ENCODE peak calls at places on chromosomes 11 and 22, in nine cellular contexts. One of them, this sample, is unnamed.

GRCh38 chr11:34749666-34750659 is 129.1 kb downstream of the EHF start:
- DNase-seq in body of pancreas: peak; percentile 63
- DNase-seq in brain microvascular endothelial cell: peak; percentile 74
- DNase-seq in right atrium auricular region: peak; percentile 92
- DNase-seq in heart right ventricle: peak; percentile 69
- DNase-seq in gastrocnemius medialis: peak; percentile 87
- DNase-seq in fibroblast of lung: peak; percentile 98
- DNase-seq in testis: no peak
- DNase-seq in mammary epithelial cell: peak; percentile 86
- DNase-seq in this sample: no peak

GRCh38 chr11:1227551-1228182 is 4.8 kb downstream of the MUC5B start:
- DNase-seq in right atrium auricular region: no peak
- DNase-seq in heart right ventricle: peak; percentile 8
- DNase-seq in gastrocnemius medialis: no peak
- DNase-seq in brain microvascular endothelial cell: no peak
- DNase-seq in testis: no peak
- DNase-seq in body of pancreas: peak; percentile 3
- DNase-seq in fibroblast of lung: no peak
- DNase-seq in mammary epithelial cell: no peak
- DNase-seq in this sample: no peak

GRCh38 chr11:2460540-2461252 is 15.9 kb downstream of the KCNQ1 start:
- DNase-seq in right atrium auricular region: no peak
- DNase-seq in mammary epithelial cell: no peak
- DNase-seq in body of pancreas: peak; percentile 38
- DNase-seq in gastrocnemius medialis: no peak
- DNase-seq in fibroblast of lung: no peak
- DNase-seq in brain microvascular endothelial cell: no peak
- DNase-seq in testis: no peak
- DNase-seq in heart right ventricle: no peak
- DNase-seq in this sample: peak; percentile 26

GRCh38 chr22:21865041-21865440 is 2.4 kb downstream of the MAPK1 start:
- DNase-seq in heart right ventricle: no peak
- DNase-seq in testis: peak; percentile 77
- DNase-seq in body of pancreas: peak; percentile 42
- DNase-seq in right atrium auricular region: peak; percentile 77
- DNase-seq in fibroblast of lung: peak; percentile 86
- DNase-seq in brain microvascular endothelial cell: peak; percentile 79
- DNase-seq in gastrocnemius medialis: no peak
- DNase-seq in mammary epithelial cell: peak; percentile 78
- DNase-seq in this sample: no peak

GRCh38 chr11:30395751-30396150 is 72.8 kb downstream of the ARL14EP start:
- DNase-seq in heart right ventricle: no peak
- DNase-seq in brain microvascular endothelial cell: no peak
- DNase-seq in testis: no peak
- DNase-seq in gastrocnemius medialis: no peak
- DNase-seq in fibroblast of lung: no peak
- DNase-seq in mammary epithelial cell: no peak
- DNase-seq in body of pancreas: no peak
- DNase-seq in right atrium auricular region: no peak
- DNase-seq in this sample: no peak

GRCh38 chr11:2507212-2507901 is 62.5 kb downstream of the KCNQ1 start:
- DNase-seq in brain microvascular endothelial cell: no peak
- DNase-seq in body of pancreas: no peak
- DNase-seq in right atrium auricular region: no peak
- DNase-seq in gastrocnemius medialis: peak; percentile 6
- DNase-seq in mammary epithelial cell: no peak
- DNase-seq in heart right ventricle: no peak
- DNase-seq in fibroblast of lung: no peak
- DNase-seq in testis: no peak
- DNase-seq in this sample: no peak

GRCh38 chr22:25976346-25976745 is 192.9 kb upstream of the SEZ6L start:
- DNase-seq in gastrocnemius medialis: no peak
- DNase-seq in testis: no peak
- DNase-seq in heart right ventricle: no peak
- DNase-seq in mammary epithelial cell: no peak
- DNase-seq in right atrium auricular region: no peak
- DNase-seq in brain microvascular endothelial cell: no peak
- DNase-seq in body of pancreas: no peak
- DNase-seq in fibroblast of lung: no peak
- DNase-seq in this sample: no peak

GRCh38 chr11:66313321-66314185 is 3.3 kb downstream of the CD248 start:
- DNase-seq in mammary epithelial cell: no peak
- DNase-seq in fibroblast of lung: peak; percentile 42
- DNase-seq in right atrium auricular region: no peak
- DNase-seq in heart right ventricle: no peak
- DNase-seq in gastrocnemius medialis: no peak
- DNase-seq in body of pancreas: no peak
- DNase-seq in testis: no peak
- DNase-seq in brain microvascular endothelial cell: no peak
- DNase-seq in this sample: no peak

GRCh38 chr11:69209936-69210659 is 54.4 kb downstream of the SMIM38 start:
- DNase-seq in gastrocnemius medialis: no peak
- DNase-seq in mammary epithelial cell: no peak
- DNase-seq in brain microvascular endothelial cell: no peak
- DNase-seq in fibroblast of lung: no peak
- DNase-seq in heart right ventricle: no peak
- DNase-seq in right atrium auricular region: no peak
- DNase-seq in testis: no peak
- DNase-seq in body of pancreas: peak; percentile 39
- DNase-seq in this sample: no peak

GRCh38 chr11:114183041-114183511 is 113.1 kb upstream of the NNMT start:
- DNase-seq in right atrium auricular region: no peak
- DNase-seq in fibroblast of lung: no peak
- DNase-seq in heart right ventricle: no peak
- DNase-seq in body of pancreas: peak; percentile 42
- DNase-seq in mammary epithelial cell: no peak
- DNase-seq in testis: peak; percentile 54
- DNase-seq in brain microvascular endothelial cell: no peak
- DNase-seq in gastrocnemius medialis: peak; percentile 81
- DNase-seq in this sample: no peak

GRCh38 chr11:34744511-34744910 is 123.6 kb downstream of the EHF start:
- DNase-seq in body of pancreas: no peak
- DNase-seq in heart right ventricle: no peak
- DNase-seq in gastrocnemius medialis: no peak
- DNase-seq in brain microvascular endothelial cell: no peak
- DNase-seq in fibroblast of lung: no peak
- DNase-seq in testis: no peak
- DNase-seq in right atrium auricular region: no peak
- DNase-seq in mammary epithelial cell: no peak
- DNase-seq in this sample: no peak

GRCh38 chr11:955154-956049 is 29.7 kb downstream of the AP2A2 start:
- DNase-seq in body of pancreas: peak; percentile 68
- DNase-seq in brain microvascular endothelial cell: no peak
- DNase-seq in heart right ventricle: no peak
- DNase-seq in gastrocnemius medialis: no peak
- DNase-seq in right atrium auricular region: no peak
- DNase-seq in testis: no peak
- DNase-seq in fibroblast of lung: no peak
- DNase-seq in mammary epithelial cell: no peak
- DNase-seq in this sample: no peak

GRCh38 chr22:38284042-38284402 is 11.2 kb upstream of the TMEM184B start:
- DNase-seq in testis: no peak
- DNase-seq in body of pancreas: peak; percentile 36
- DNase-seq in brain microvascular endothelial cell: peak; percentile 69
- DNase-seq in fibroblast of lung: peak; percentile 95
- DNase-seq in mammary epithelial cell: no peak
- DNase-seq in heart right ventricle: no peak
- DNase-seq in gastrocnemius medialis: peak; percentile 55
- DNase-seq in right atrium auricular region: peak; percentile 82
- DNase-seq in this sample: no peak

GRCh38 chr22:40509401-40510134 is 127.0 kb downstream of the MRTFA start:
- DNase-seq in testis: peak; percentile 60
- DNase-seq in fibroblast of lung: peak; percentile 99
- DNase-seq in mammary epithelial cell: peak; percentile 72
- DNase-seq in brain microvascular endothelial cell: peak; percentile 79
- DNase-seq in gastrocnemius medialis: peak; percentile 29
- DNase-seq in right atrium auricular region: no peak
- DNase-seq in heart right ventricle: no peak
- DNase-seq in body of pancreas: peak; percentile 67
- DNase-seq in this sample: no peak

GRCh38 chr11:1261241-1262071 is 38.6 kb downstream of the MUC5B start:
- DNase-seq in testis: no peak
- DNase-seq in heart right ventricle: no peak
- DNase-seq in brain microvascular endothelial cell: no peak
- DNase-seq in mammary epithelial cell: no peak
- DNase-seq in fibroblast of lung: no peak
- DNase-seq in body of pancreas: no peak
- DNase-seq in gastrocnemius medialis: no peak
- DNase-seq in right atrium auricular region: no peak
- DNase-seq in this sample: no peak

GRCh38 chr11:101915811-101916291 is 471 bp downstream of the ANGPTL5 start:
- DNase-seq in gastrocnemius medialis: no peak
- DNase-seq in fibroblast of lung: peak; percentile 49
- DNase-seq in mammary epithelial cell: peak; percentile 33
- DNase-seq in body of pancreas: no peak
- DNase-seq in right atrium auricular region: no peak
- DNase-seq in brain microvascular endothelial cell: peak; percentile 48
- DNase-seq in testis: no peak
- DNase-seq in heart right ventricle: no peak
- DNase-seq in this sample: no peak

GRCh38 chr11:92797874-92798273 is 171.6 kb upstream of the MTNR1B start:
- DNase-seq in right atrium auricular region: no peak
- DNase-seq in fibroblast of lung: no peak
- DNase-seq in mammary epithelial cell: no peak
- DNase-seq in body of pancreas: no peak
- DNase-seq in testis: no peak
- DNase-seq in brain microvascular endothelial cell: no peak
- DNase-seq in gastrocnemius medialis: no peak
- DNase-seq in heart right ventricle: no peak
- DNase-seq in this sample: no peak

GRCh38 chr22:27213291-27213690 is 555.9 kb downstream of the MIAT start:
- DNase-seq in body of pancreas: no peak
- DNase-seq in fibroblast of lung: no peak
- DNase-seq in right atrium auricular region: no peak
- DNase-seq in mammary epithelial cell: no peak
- DNase-seq in heart right ventricle: no peak
- DNase-seq in brain microvascular endothelial cell: no peak
- DNase-seq in gastrocnemius medialis: no peak
- DNase-seq in testis: no peak
- DNase-seq in this sample: no peak

GRCh38 chr11:77370217-77370616 is 68.7 kb upstream of the GDPD4 start:
- DNase-seq in fibroblast of lung: no peak
- DNase-seq in mammary epithelial cell: no peak
- DNase-seq in brain microvascular endothelial cell: no peak
- DNase-seq in heart right ventricle: no peak
- DNase-seq in testis: no peak
- DNase-seq in body of pancreas: no peak
- DNase-seq in right atrium auricular region: no peak
- DNase-seq in gastrocnemius medialis: no peak
- DNase-seq in this sample: no peak
- TF ChIP-seq CTCF in fibroblast of lung: no peak
- TF ChIP-seq CTCF in mammary epithelial cell: no peak
- TF ChIP-seq CTCF in brain microvascular endothelial cell: no peak
- TF ChIP-seq CTCF in heart right ventricle: no peak
- TF ChIP-seq CTCF in testis: no peak
- TF ChIP-seq CTCF in body of pancreas: no peak
- TF ChIP-seq CTCF in right atrium auricular region: no peak
- TF ChIP-seq CTCF in gastrocnemius medialis: no peak
- TF ChIP-seq CTCF in this sample: no peak

GRCh38 chr22:19801340-19802000 is 40.9 kb downstream of the TBX1 start:
- DNase-seq in body of pancreas: no peak
- DNase-seq in heart right ventricle: no peak
- DNase-seq in gastrocnemius medialis: no peak
- DNase-seq in mammary epithelial cell: no peak
- DNase-seq in brain microvascular endothelial cell: no peak
- DNase-seq in fibroblast of lung: no peak
- DNase-seq in right atrium auricular region: no peak
- DNase-seq in testis: no peak
- DNase-seq in this sample: no peak
- H3K27ac ChIP-seq in body of pancreas: no peak overlapping the region
- H3K27ac ChIP-seq in heart right ventricle: no peak overlapping the region
- H3K27ac ChIP-seq in gastrocnemius medialis: no peak overlapping the region
- H3K27ac ChIP-seq in mammary epithelial cell: no peak overlapping the region
- H3K27ac ChIP-seq in brain microvascular endothelial cell: no peak overlapping the region
- H3K27ac ChIP-seq in fibroblast of lung: no peak overlapping the region
- H3K27ac ChIP-seq in right atrium auricular region: no peak overlapping the region
- H3K27ac ChIP-seq in testis: no peak overlapping the region
- H3K27ac ChIP-seq in this sample: no peak overlapping the region

DNA sequence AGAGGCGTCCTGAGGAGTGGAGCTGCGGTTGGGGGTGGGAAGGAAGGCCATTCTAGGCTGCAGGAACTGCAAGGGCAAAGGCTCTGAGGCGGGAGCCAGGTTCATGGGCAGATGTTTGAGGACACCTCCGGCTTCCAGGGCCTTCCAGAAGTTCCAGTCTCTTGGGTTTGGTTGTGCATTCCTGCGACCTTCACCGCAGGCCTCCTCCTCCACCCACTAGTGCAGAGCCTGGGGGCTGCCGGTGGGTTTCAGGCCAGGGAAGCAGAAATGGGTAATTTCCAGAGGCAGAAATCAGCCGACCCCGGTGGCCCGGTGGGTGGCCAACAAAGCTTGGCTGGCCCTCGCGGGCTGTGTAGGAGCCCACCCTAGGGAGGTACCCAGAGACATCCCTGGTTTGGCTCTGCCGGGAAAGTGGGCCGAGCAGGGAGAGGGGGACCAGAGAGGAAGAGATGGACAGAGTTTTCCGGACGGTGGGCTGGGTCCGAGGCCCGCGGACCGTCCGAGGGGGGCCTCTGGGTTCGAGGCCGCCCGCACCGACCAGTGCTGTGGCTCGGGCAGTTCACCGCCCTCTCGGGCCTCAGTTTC is 388 bp upstream of the PHETA2 start:
- DNase-seq in testis: no peak
- DNase-seq in mammary epithelial cell: no peak
- DNase-seq in fibroblast of lung: no peak
- DNase-seq in right atrium auricular region: no peak
- DNase-seq in brain microvascular endothelial cell: no peak
- DNase-seq in body of pancreas: no peak
- DNase-seq in heart right ventricle: no peak
- DNase-seq in gastrocnemius medialis: no peak
- DNase-seq in this sample: no peak
- H3K4me3 ChIP-seq in testis: peak overlapping the region; percentile 61
- H3K4me3 ChIP-seq in mammary epithelial cell: no peak overlapping the region
- H3K4me3 ChIP-seq in fibroblast of lung: peak overlapping the region; percentile 52
- H3K4me3 ChIP-seq in right atrium auricular region: peak overlapping the region; percentile 71
- H3K4me3 ChIP-seq in brain microvascular endothelial cell: peak overlapping the region; percentile 75
- H3K4me3 ChIP-seq in body of pancreas: peak overlapping the region; percentile 43
- H3K4me3 ChIP-seq in heart right ventricle: peak overlapping the region; percentile 63
- H3K4me3 ChIP-seq in gastrocnemius medialis: peak overlapping the region; percentile 73
- H3K4me3 ChIP-seq in this sample: peak overlapping the region; percentile 69

GRCh38 chr11:70281114-70281729 is 10.7 kb downstream of the PPFIA1 start:
- DNase-seq in testis: peak; percentile 44
- DNase-seq in fibroblast of lung: peak; percentile 71
- DNase-seq in heart right ventricle: no peak
- DNase-seq in right atrium auricular region: peak; percentile 72
- DNase-seq in gastrocnemius medialis: no peak
- DNase-seq in body of pancreas: no peak
- DNase-seq in mammary epithelial cell: no peak
- DNase-seq in brain microvascular endothelial cell: peak; percentile 83
- DNase-seq in this sample: no peak
- TF ChIP-seq CTCF in testis: no peak
- TF ChIP-seq CTCF in fibroblast of lung: no peak
- TF ChIP-seq CTCF in heart right ventricle: no peak
- TF ChIP-seq CTCF in right atrium auricular region: no peak
- TF ChIP-seq CTCF in gastrocnemius medialis: no peak
- TF ChIP-seq CTCF in body of pancreas: no peak
- TF ChIP-seq CTCF in mammary epithelial cell: no peak
- TF ChIP-seq CTCF in brain microvascular endothelial cell: no peak
- TF ChIP-seq CTCF in this sample: no peak

DNA sequence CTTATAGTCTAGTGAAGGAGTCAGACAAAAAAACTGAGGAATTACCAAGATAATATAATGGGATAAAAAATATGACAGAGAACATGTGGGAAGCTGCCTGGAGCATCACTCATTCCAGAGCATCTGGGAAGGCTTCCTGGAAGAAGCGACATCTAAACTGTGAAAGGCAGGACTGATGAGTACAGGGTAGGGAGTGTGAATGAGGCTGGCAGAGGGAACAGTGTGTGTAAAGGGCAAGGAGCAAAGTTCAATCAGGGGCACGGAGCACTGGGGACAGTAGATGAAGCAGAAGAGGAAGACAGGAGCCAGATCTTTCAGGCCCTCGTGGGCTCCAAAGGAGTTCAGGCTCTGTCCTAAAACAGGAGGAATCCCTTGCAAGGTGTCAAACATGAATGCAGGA is 55.8 kb upstream of the PRDM11 start:
- DNase-seq in gastrocnemius medialis: no peak
- DNase-seq in right atrium auricular region: no peak
- DNase-seq in brain microvascular endothelial cell: no peak
- DNase-seq in body of pancreas: no peak
- DNase-seq in fibroblast of lung: no peak
- DNase-seq in heart right ventricle: no peak
- DNase-seq in mammary epithelial cell: no peak
- DNase-seq in testis: no peak
- DNase-seq in this sample: no peak
- H3K27ac ChIP-seq in gastrocnemius medialis: peak overlapping the region; percentile 39
- H3K27ac ChIP-seq in right atrium auricular region: peak overlapping the region; percentile 79
- H3K27ac ChIP-seq in brain microvascular endothelial cell: no peak overlapping the region
- H3K27ac ChIP-seq in body of pancreas: no peak overlapping the region
- H3K27ac ChIP-seq in fibroblast of lung: peak overlapping the region; percentile 90
- H3K27ac ChIP-seq in heart right ventricle: no peak overlapping the region
- H3K27ac ChIP-seq in mammary epithelial cell: no peak overlapping the region
- H3K27ac ChIP-seq in testis: no peak overlapping the region
- H3K27ac ChIP-seq in this sample: no peak overlapping the region

This sample was measured in dorsolateral prefrontal cortex.